ENCODE peak calls at places on chromosomes 3 and 15, in seven cellular contexts. O is stomach, U is mucosa of descending colon, R is endothelial cell, E is D721Med, G is B cell, M is K562. P is an unnamed sample.

GRCh38 chr3:169848741-169849140 is 21.0 kb downstream of the LRRC31 start:
- DNase-seq in O (no peak), U (no peak), R (no peak), E (no peak), G (no peak), M (no peak), P (no peak)

GRCh38 chr15:69410290-69410874 is 3.8 kb upstream of the KIF23 start:
- DNase-seq in O (no peak), U (no peak), R (no peak), E (no peak), G (no peak), M (no peak), P (no peak)

GRCh38 chr15:37109151-37109912 is 9.0 kb upstream of the MEIS2 start:
- DNase-seq in O (no peak), U (no peak), R (no peak), E (no peak), G (no peak), M (no peak), P (no peak)

GRCh38 chr15:52466134-52466701 is 62.5 kb downstream of the MYO5A start:
- DNase-seq in O (peak; percentile 40), U (peak; percentile 51), R (no peak), E (no peak), G (peak; percentile 96), M (no peak), P (peak; percentile 89)

GRCh38 chr3:129106866-129107565 is 14.6 kb downstream of the RAB43 start:
- DNase-seq in O (peak; percentile 44), U (peak; percentile 71), R (no peak), E (no peak), G (no peak), M (no peak), P (no peak)

GRCh38 chr15:93955197-93955596 is 276.2 kb upstream of the MCTP2 start:
- DNase-seq in O (no peak), U (no peak), R (no peak), E (no peak), G (no peak), M (no peak), P (no peak)

GRCh38 chr3:194141415-194142155 is 5.6 kb downstream of the HES1 start:
- DNase-seq in O (peak; percentile 95), U (peak; percentile 93), R (peak; percentile 84), E (no peak), G (peak; percentile 60), M (peak; percentile 89), P (peak; percentile 90)

GRCh38 chr15:49415638-49416037 is 7.4 kb upstream of the FGF7 start:
- DNase-seq in O (no peak), U (no peak), R (no peak), E (no peak), G (no peak), M (no peak), P (no peak)

GRCh38 chr3:127172670-127173515 is 20.0 kb upstream of the PRR23E start:
- DNase-seq in O (no peak), U (no peak), R (no peak), E (no peak), G (peak; percentile 33), M (no peak), P (no peak)

DNA sequence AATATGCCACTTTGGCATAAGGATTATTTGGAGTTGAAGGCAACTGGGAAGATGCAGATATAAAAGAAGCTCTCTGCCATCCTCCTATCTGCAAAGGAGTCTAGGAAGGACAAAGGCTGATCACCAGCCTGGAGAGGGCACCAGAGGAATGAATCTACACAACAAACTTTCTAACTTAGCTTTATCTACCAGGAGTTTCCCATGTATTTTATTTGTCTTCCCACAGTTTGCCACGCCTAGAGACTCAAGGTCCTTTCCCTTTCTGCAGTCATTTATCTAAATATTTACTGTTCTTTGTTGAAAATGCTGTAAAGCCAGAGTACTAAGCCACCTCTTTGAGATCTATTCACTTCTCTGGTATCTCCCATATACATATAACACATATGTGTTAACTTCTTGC is 32.2 kb downstream of the GPR176 start:
- DNase-seq in O (peak; percentile 29), U (no peak), R (no peak), E (no peak), G (no peak), M (peak; percentile 12), P (no peak)
- TF ChIP-seq CTCF in O (no peak), U (no peak), R (no peak), E (peak; percentile 6), G (no peak), M (peak; percentile 49), P (no peak)

GRCh38 chr3:14389133-14390115 is 13.0 kb upstream of the SLC6A6 start:
- DNase-seq in O (no peak), U (no peak), R (no peak), E (no peak), G (no peak), M (no peak), P (no peak)

GRCh38 chr3:14392231-14392630 is 10.2 kb upstream of the SLC6A6 start:
- DNase-seq in O (no peak), U (no peak), R (no peak), E (no peak), G (no peak), M (no peak), P (no peak)

GRCh38 chr3:14391033-14391432 is 11.4 kb upstream of the SLC6A6 start:
- DNase-seq in O (no peak), U (no peak), R (no peak), E (no peak), G (no peak), M (peak; percentile 56), P (no peak)

GRCh38 chr3:14386254-14386653 is 16.2 kb upstream of the SLC6A6 start:
- DNase-seq in O (no peak), U (no peak), R (no peak), E (no peak), G (no peak), M (no peak), P (no peak)

GRCh38 chr3:14388200-14388599 is 14.2 kb upstream of the SLC6A6 start:
- DNase-seq in O (no peak), U (no peak), R (no peak), E (no peak), G (no peak), M (no peak), P (no peak)
- TF ChIP-seq CTCF in O (no peak), U (no peak), R (no peak), E (no peak), G (no peak), M (no peak), P (no peak)

DNA sequence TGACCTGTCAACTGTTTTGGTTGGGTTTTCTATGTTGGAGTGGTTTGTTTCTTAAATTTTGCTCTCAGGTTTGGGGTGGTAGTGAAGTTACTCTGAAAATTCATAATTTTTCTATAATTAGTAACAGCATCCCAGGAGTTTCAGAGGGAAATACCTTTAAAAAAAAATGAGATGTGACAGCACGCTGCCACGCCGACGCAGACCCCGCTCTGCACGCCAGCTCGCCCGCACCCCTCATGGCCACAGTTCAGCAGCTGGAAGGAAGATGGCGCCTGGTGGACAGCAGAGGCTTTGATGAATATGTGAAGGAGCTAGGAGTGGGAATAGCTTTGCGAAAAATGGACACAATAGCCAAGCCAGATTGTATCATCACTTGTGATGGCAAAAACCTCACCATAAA is 34.6 kb downstream of the AKAP13 start:
- DNase-seq in O (no peak), U (no peak), R (no peak), E (no peak), G (no peak), M (no peak), P (no peak)
- TF ChIP-seq CTCF in O (no peak), U (no peak), R (no peak), E (no peak), G (no peak), M (no peak), P (no peak)

GRCh38 chr3:168707900-168708299 is 612.2 kb upstream of the GOLIM4 start:
- DNase-seq in O (no peak), U (no peak), R (no peak), E (no peak), G (no peak), M (no peak), P (no peak)
- TF ChIP-seq CTCF in O (no peak), U (no peak), R (no peak), E (no peak), G (no peak), M (no peak), P (no peak)

GRCh38 chr3:62028236-62028635 is 345.1 kb downstream of the FEZF2 start:
- DNase-seq in O (no peak), U (no peak), R (no peak), E (no peak), G (no peak), M (no peak), P (no peak)

GRCh38 chr3:62024882-62025281 is 348.5 kb downstream of the FEZF2 start:
- DNase-seq in O (no peak), U (no peak), R (no peak), E (no peak), G (no peak), M (no peak), P (no peak)

GRCh38 chr3:62027231-62027630 is 346.1 kb downstream of the FEZF2 start:
- DNase-seq in O (no peak), U (no peak), R (no peak), E (no peak), G (no peak), M (no peak), P (no peak)

GRCh38 chr3:62032738-62033137 is 340.6 kb downstream of the FEZF2 start:
- DNase-seq in O (no peak), U (no peak), R (no peak), E (no peak), G (no peak), M (no peak), P (no peak)

DNA sequence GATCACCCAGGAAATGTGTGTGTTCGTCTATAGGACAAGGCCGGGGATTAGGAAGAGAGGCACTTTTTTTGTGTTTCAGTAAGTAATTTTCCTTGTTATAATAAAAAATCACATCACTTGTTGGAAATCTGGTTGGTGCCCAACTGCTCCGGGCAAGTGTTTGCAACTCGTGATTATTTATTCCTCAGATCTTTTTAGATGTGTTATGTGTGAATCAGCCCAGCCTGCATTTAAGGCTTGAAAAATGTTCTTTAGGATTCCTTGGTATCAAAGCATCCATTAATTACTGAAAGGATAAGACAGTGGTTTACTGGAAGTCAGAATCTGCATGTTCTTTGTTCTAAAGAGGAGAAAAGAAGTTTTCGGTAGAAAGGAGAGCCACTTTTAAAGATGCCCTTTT is 345.6 kb downstream of the FEZF2 start:
- DNase-seq in O (no peak), U (no peak), R (no peak), E (no peak), G (no peak), M (no peak), P (no peak)
- TF ChIP-seq CTCF in O (no peak), U (no peak), R (no peak), E (no peak), G (no peak), M (no peak), P (no peak)

DNA sequence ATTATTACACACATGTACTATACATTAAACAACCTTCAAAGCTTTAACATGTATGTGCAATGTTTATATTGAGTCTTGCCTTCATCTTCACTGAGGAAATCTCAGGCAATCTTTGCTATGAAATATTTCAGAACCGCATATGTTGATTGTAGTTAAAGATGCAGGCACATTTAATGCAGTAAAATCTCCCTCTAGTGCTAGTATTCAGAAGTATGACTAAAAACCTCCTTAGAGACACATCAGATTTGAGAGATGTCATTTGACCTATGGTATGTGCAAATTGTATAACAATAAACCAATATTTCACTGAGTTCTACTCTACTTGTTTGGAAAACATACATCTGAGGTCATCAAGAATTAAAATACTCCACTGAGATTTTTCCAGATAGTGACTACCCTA is 123.8 kb upstream of the C15orf61 start:
- DNase-seq in O (no peak), U (no peak), R (no peak), E (no peak), G (no peak), M (no peak), P (no peak)
- TF ChIP-seq CTCF in O (no peak), U (no peak), R (no peak), E (no peak), G (no peak), M (no peak), P (no peak)

P was measured in GM20000.